ENCODE peak calls at places on chromosome 12, in five cellular contexts. O is uterus; W is neural progenitor cell; H is CD8-positive, alpha-beta T cell; X is mammary epithelial cell. I is an unnamed sample.

GRCh38 chr12:130922584-130922983 is 31.1 kb upstream of the ADGRD1 start:
- DNase-seq in O (no peak), X (no peak), W (no peak), H (no peak), I (no peak)

GRCh38 chr12:46981627-46982026 is 97.8 kb upstream of the PCED1B start:
- DNase-seq in O (no peak), H (no peak), W (no peak), X (no peak), I (no peak)

GRCh38 chr12:66964629-66965028 is 285.8 kb upstream of the GRIP1 start:
- DNase-seq in W (no peak), X (peak; percentile 79), O (no peak), H (peak; percentile 16), I (no peak)

GRCh38 chr12:121578230-121579189 is 2.3 kb downstream of the KDM2B start:
- DNase-seq in W (peak; percentile 68), X (no peak), O (peak; percentile 50), H (no peak), I (peak; percentile 79)

GRCh38 chr12:115798309-115798917 is 479.1 kb downstream of the MED13L start:
- DNase-seq in X (no peak), O (no peak), W (no peak), H (no peak), I (no peak)

GRCh38 chr12:73935817-73936216 is 601.8 kb upstream of the ATXN7L3B start:
- DNase-seq in O (no peak), X (peak; percentile 2), H (no peak), W (peak; percentile 25), I (peak; percentile 6)

GRCh38 chr12:14959126-14959440 is 2.3 kb downstream of the ARHGDIB start:
- DNase-seq in X (no peak), H (no peak), W (no peak), O (no peak), I (no peak)

GRCh38 chr12:65535951-65536350 is 257.5 kb downstream of the MSRB3 start:
- DNase-seq in O (no peak), W (no peak), H (no peak), X (no peak), I (no peak)

GRCh38 chr12:19908825-19909224 is 459.5 kb upstream of the PDE3A start:
- DNase-seq in H (no peak), X (no peak), W (no peak), O (no peak), I (no peak)

GRCh38 chr12:111224196-111225066 is 144.5 kb downstream of the PHETA1 start:
- DNase-seq in X (no peak), O (no peak), H (no peak), W (no peak), I (peak; percentile 26)

GRCh38 chr12:3216726-3217682 is 139.8 kb downstream of the TSPAN9 start:
- DNase-seq in X (peak; percentile 96), H (no peak), O (peak; percentile 47), W (no peak), I (no peak)

GRCh38 chr12:119202121-119202527 is 23.4 kb downstream of the HSPB8 start:
- DNase-seq in O (no peak), H (no peak), X (no peak), W (no peak), I (peak; percentile 48)

GRCh38 chr12:53298154-53298553 is 1.3 kb upstream of the MYG1 start:
- DNase-seq in H (no peak), X (no peak), W (no peak), O (no peak), I (no peak)

GRCh38 chr12:106152334-106152733 is 13.6 kb upstream of the NUAK1 start:
- DNase-seq in H (no peak), W (no peak), X (no peak), O (no peak), I (no peak)

GRCh38 chr12:85804663-85805062 is 31.5 kb downstream of the RASSF9 start:
- DNase-seq in W (no peak), X (peak; percentile 14), H (no peak), O (no peak), I (no peak)

GRCh38 chr12:78185109-78185508 is 354.4 kb downstream of the NAV3 start:
- DNase-seq in X (peak; percentile 66), H (no peak), W (no peak), O (no peak), I (no peak)

GRCh38 chr12:67593041-67593870 is 55.3 kb upstream of the DYRK2 start:
- DNase-seq in X (peak; percentile 94), H (no peak), O (no peak), W (no peak), I (no peak)

GRCh38 chr12:40971911-40972310 is 216.2 kb upstream of the PDZRN4 start:
- DNase-seq in X (no peak), O (no peak), H (no peak), W (no peak), I (no peak)

GRCh38 chr12:120367924-120368788 is 808 bp downstream of the MSI1 start:
- DNase-seq in X (peak; percentile 24), W (peak; percentile 44), O (peak; percentile 47), H (no peak), I (peak; percentile 78)

GRCh38 chr12:56221233-56221756 is 427 bp downstream of the RNF41 start:
- DNase-seq in W (peak; percentile 84), H (no peak), X (peak; percentile 35), O (peak; percentile 62), I (peak; percentile 85)

GRCh38 chr12:19978193-19978592 is 390.1 kb upstream of the PDE3A start:
- DNase-seq in X (peak; percentile 1), W (no peak), H (no peak), O (no peak), I (no peak)

GRCh38 chr12:65891219-65891618 is 66.9 kb downstream of the HMGA2 start:
- DNase-seq in O (no peak), H (no peak), X (no peak), W (no peak), I (no peak)

GRCh38 chr12:16300706-16301105 is 23.2 kb upstream of the SLC15A5 start:
- DNase-seq in O (peak; percentile 18), W (no peak), X (no peak), H (no peak), I (no peak)

GRCh38 chr12:3309805-3310204 is 181.2 kb upstream of the PRMT8 start:
- DNase-seq in H (no peak), W (no peak), O (no peak), X (no peak), I (no peak)

GRCh38 chr12:5094986-5095385 is 51.3 kb downstream of the KCNA5 start:
- DNase-seq in H (no peak), O (no peak), X (no peak), W (no peak), I (no peak)

GRCh38 chr12:117850048-117850447 is 118.7 kb downstream of the KSR2 start:
- DNase-seq in H (no peak), W (peak; percentile 78), X (peak; percentile 16), O (no peak), I (peak; percentile 86)

GRCh38 chr12:114628199-114628598 is 55.8 kb downstream of the TBX3 start:
- DNase-seq in X (no peak), O (no peak), H (no peak), W (no peak), I (no peak)

GRCh38 chr12:128784030-128784770 is 39.6 kb downstream of the SLC15A4 start:
- DNase-seq in W (no peak), X (no peak), O (peak; percentile 49), H (no peak), I (no peak)

GRCh38 chr12:130537051-130537450 is 179.0 kb downstream of the RIMBP2 start:
- DNase-seq in X (no peak), H (no peak), W (no peak), O (no peak), I (no peak)

GRCh38 chr12:105386431-105386830 is 55.9 kb downstream of the C12orf75 start:
- DNase-seq in W (no peak), O (no peak), H (no peak), X (no peak), I (no peak)

DNA sequence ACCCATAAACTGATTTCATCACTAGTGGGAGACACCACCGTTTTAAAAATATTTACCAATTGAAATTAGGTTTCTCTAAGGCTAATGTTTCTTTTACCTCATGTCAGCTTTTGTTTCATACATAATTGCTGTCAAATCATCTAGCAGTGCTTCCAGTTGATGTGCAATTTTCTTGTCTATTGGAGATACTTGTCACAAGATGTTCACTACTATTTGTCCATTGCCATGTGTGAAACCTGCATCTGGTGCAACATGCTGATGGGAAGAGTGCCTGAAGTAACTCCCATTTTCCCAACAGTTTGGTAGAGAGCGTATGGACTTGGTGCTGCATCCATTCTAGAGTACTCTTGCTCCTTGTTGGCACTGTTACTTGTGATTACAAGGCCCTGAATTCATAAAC is 9.7 kb downstream of the XPOT start:
- DNase-seq in W (no peak), H (no peak), X (no peak), O (no peak), I (no peak)
- H3K36me3 ChIP-seq in W (peaks cover 40% of the 10 kb centered on the region), H (peaks cover 43% of the 10 kb centered on the region), X (peaks cover 65% of the 10 kb centered on the region), O (no peaks in the 10 kb centered on the region), I (peaks cover 50% of the 10 kb centered on the region)

GRCh38 chr12:63416788-63417187 is 251.5 kb downstream of the DPY19L2 start:
- DNase-seq in W (no peak), X (no peak), O (no peak), H (no peak), I (no peak)
- H3K4me3 ChIP-seq in W (no peak overlapping the region), X (no peak overlapping the region), O (no peak overlapping the region), H (no peak overlapping the region), I (no peak overlapping the region)

DNA sequence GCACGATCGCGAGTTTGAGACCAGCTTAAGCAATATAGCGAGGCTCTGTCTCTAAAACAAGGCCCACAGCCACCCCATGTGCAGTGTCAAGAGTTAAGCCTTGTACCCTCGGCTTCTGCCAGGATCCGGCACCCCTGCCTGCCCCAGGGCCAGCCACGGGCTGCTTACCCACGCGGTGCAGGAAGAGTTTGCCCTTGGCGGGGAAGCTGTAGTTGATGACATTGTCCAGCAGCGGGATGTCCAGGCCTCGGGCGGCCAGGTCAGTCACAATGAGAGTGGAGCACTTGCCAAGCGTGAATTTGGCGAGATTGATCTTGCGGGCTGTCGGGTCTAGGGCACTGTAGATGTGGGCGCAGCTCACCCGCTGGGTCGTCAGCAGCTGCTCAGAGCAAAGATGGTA is 13.1 kb downstream of the DDX54 start:
- DNase-seq in H (no peak), W (no peak), O (no peak), X (no peak), I (no peak)
- H3K36me3 ChIP-seq in H (peaks cover 77% of the 10 kb centered on the region), W (peaks cover 2% of the 10 kb centered on the region), O (no peaks in the 10 kb centered on the region), X (peaks cover 34% of the 10 kb centered on the region), I (peaks cover 47% of the 10 kb centered on the region)

GRCh38 chr12:75209782-75210138 is at the start of gene KCNC2:
- DNase-seq in H (no peak), X (no peak), O (no peak), W (no peak), I (no peak)

GRCh38 chr12:75205556-75205955 is 4.1 kb downstream of the KCNC2 start:
- DNase-seq in X (peak; percentile 5), H (no peak), O (no peak), W (no peak), I (no peak)

GRCh38 chr12:75212072-75212471 is 2.4 kb upstream of the KCNC2 start:
- DNase-seq in O (no peak), H (no peak), W (no peak), X (no peak), I (no peak)

GRCh38 chr12:75208851-75209781 is 523 bp downstream of the KCNC2 start:
- DNase-seq in H (no peak), O (no peak), W (peak; percentile 85), X (peak; percentile 26), I (peak; percentile 73)

GRCh38 chr12:75207338-75208083 is 2.1 kb downstream of the KCNC2 start:
- DNase-seq in X (no peak), H (no peak), O (no peak), W (peak; percentile 71), I (peak; percentile 74)
- H3K4me3 ChIP-seq in X (no peak overlapping the region), H (no peak overlapping the region), O (no peak overlapping the region), W (peak overlapping the region; percentile 43), I (peak overlapping the region; percentile 40)